ENCODE peak calls at places on chromosome 18, in eight cellular contexts. One of them, this sample, is unnamed.

GRCh38 chr18:72700961-72701710 is 157.0 kb upstream of the CBLN2 start:
- DNase-seq in fibroblast of the aortic adventitia: peak
- DNase-seq in fibroblast of gingiva: peak
- DNase-seq in stimulated activated CD8-positive, alpha-beta memory T cell treated with anti-CD3 and anti-CD28 coated beads, Interleukin-2, amount 100 ng/mL, for 48 hours: no peak
- DNase-seq in NCI-H1092 treated with DMSO at 0.1 percent for 48 hours: peak
- DNase-seq in CD8-positive, alpha-beta T cell: no peak
- DNase-seq in MM.1S: peak
- DNase-seq in ecto neural progenitor cell: no peak
- DNase-seq in this sample: no peak

GRCh38 chr18:47417807-47418206 is 166.3 kb upstream of the SKOR2 start:
- DNase-seq in ecto neural progenitor cell: no peak
- DNase-seq in stimulated activated CD8-positive, alpha-beta memory T cell treated with anti-CD3 and anti-CD28 coated beads, Interleukin-2, amount 100 ng/mL, for 48 hours: no peak
- DNase-seq in fibroblast of the aortic adventitia: peak
- DNase-seq in fibroblast of gingiva: no peak
- DNase-seq in CD8-positive, alpha-beta T cell: no peak
- DNase-seq in MM.1S: no peak
- DNase-seq in NCI-H1092 treated with DMSO at 0.1 percent for 48 hours: no peak
- DNase-seq in this sample: no peak

GRCh38 chr18:31217455-31217854 is 54.8 kb upstream of the DSC1 start:
- DNase-seq in NCI-H1092 treated with DMSO at 0.1 percent for 48 hours: no peak
- DNase-seq in stimulated activated CD8-positive, alpha-beta memory T cell treated with anti-CD3 and anti-CD28 coated beads, Interleukin-2, amount 100 ng/mL, for 48 hours: no peak
- DNase-seq in fibroblast of gingiva: no peak
- DNase-seq in CD8-positive, alpha-beta T cell: no peak
- DNase-seq in MM.1S: no peak
- DNase-seq in ecto neural progenitor cell: no peak
- DNase-seq in fibroblast of the aortic adventitia: no peak
- DNase-seq in this sample: no peak

GRCh38 chr18:7272268-7273049 is 41.6 kb downstream of the LRRC30 start:
- DNase-seq in fibroblast of gingiva: peak
- DNase-seq in CD8-positive, alpha-beta T cell: no peak
- DNase-seq in ecto neural progenitor cell: peak
- DNase-seq in MM.1S: peak
- DNase-seq in fibroblast of the aortic adventitia: peak
- DNase-seq in stimulated activated CD8-positive, alpha-beta memory T cell treated with anti-CD3 and anti-CD28 coated beads, Interleukin-2, amount 100 ng/mL, for 48 hours: no peak
- DNase-seq in NCI-H1092 treated with DMSO at 0.1 percent for 48 hours: peak
- DNase-seq in this sample: no peak

GRCh38 chr18:59837586-59837985 is 62.2 kb upstream of the PMAIP1 start:
- DNase-seq in CD8-positive, alpha-beta T cell: peak
- DNase-seq in MM.1S: peak
- DNase-seq in ecto neural progenitor cell: peak
- DNase-seq in stimulated activated CD8-positive, alpha-beta memory T cell treated with anti-CD3 and anti-CD28 coated beads, Interleukin-2, amount 100 ng/mL, for 48 hours: no peak
- DNase-seq in fibroblast of the aortic adventitia: peak
- DNase-seq in NCI-H1092 treated with DMSO at 0.1 percent for 48 hours: peak
- DNase-seq in fibroblast of gingiva: peak
- DNase-seq in this sample: no peak

GRCh38 chr18:79405781-79406575 is 10.2 kb downstream of the NFATC1 start:
- DNase-seq in MM.1S: no peak
- DNase-seq in ecto neural progenitor cell: no peak
- DNase-seq in fibroblast of the aortic adventitia: no peak
- DNase-seq in fibroblast of gingiva: no peak
- DNase-seq in stimulated activated CD8-positive, alpha-beta memory T cell treated with anti-CD3 and anti-CD28 coated beads, Interleukin-2, amount 100 ng/mL, for 48 hours: peak
- DNase-seq in CD8-positive, alpha-beta T cell: peak
- DNase-seq in NCI-H1092 treated with DMSO at 0.1 percent for 48 hours: no peak
- DNase-seq in this sample: peak

GRCh38 chr18:76429262-76430126 is 65.5 kb downstream of the ZNF516 start:
- DNase-seq in CD8-positive, alpha-beta T cell: no peak
- DNase-seq in stimulated activated CD8-positive, alpha-beta memory T cell treated with anti-CD3 and anti-CD28 coated beads, Interleukin-2, amount 100 ng/mL, for 48 hours: no peak
- DNase-seq in MM.1S: no peak
- DNase-seq in fibroblast of gingiva: no peak
- DNase-seq in fibroblast of the aortic adventitia: no peak
- DNase-seq in NCI-H1092 treated with DMSO at 0.1 percent for 48 hours: no peak
- DNase-seq in ecto neural progenitor cell: no peak
- DNase-seq in this sample: no peak

GRCh38 chr18:57048859-57049258 is 98.0 kb upstream of the BOD1L2 start:
- DNase-seq in ecto neural progenitor cell: no peak
- DNase-seq in CD8-positive, alpha-beta T cell: no peak
- DNase-seq in MM.1S: no peak
- DNase-seq in fibroblast of the aortic adventitia: no peak
- DNase-seq in NCI-H1092 treated with DMSO at 0.1 percent for 48 hours: no peak
- DNase-seq in fibroblast of gingiva: no peak
- DNase-seq in stimulated activated CD8-positive, alpha-beta memory T cell treated with anti-CD3 and anti-CD28 coated beads, Interleukin-2, amount 100 ng/mL, for 48 hours: no peak
- DNase-seq in this sample: no peak

GRCh38 chr18:70384181-70384790 is 95.4 kb downstream of the SOCS6 start:
- DNase-seq in ecto neural progenitor cell: no peak
- DNase-seq in NCI-H1092 treated with DMSO at 0.1 percent for 48 hours: no peak
- DNase-seq in stimulated activated CD8-positive, alpha-beta memory T cell treated with anti-CD3 and anti-CD28 coated beads, Interleukin-2, amount 100 ng/mL, for 48 hours: no peak
- DNase-seq in MM.1S: no peak
- DNase-seq in fibroblast of gingiva: peak
- DNase-seq in fibroblast of the aortic adventitia: peak
- DNase-seq in CD8-positive, alpha-beta T cell: no peak
- DNase-seq in this sample: no peak

GRCh38 chr18:54812885-54813284 is 15.4 kb upstream of the RAB27B start:
- DNase-seq in MM.1S: peak
- DNase-seq in ecto neural progenitor cell: no peak
- DNase-seq in stimulated activated CD8-positive, alpha-beta memory T cell treated with anti-CD3 and anti-CD28 coated beads, Interleukin-2, amount 100 ng/mL, for 48 hours: no peak
- DNase-seq in CD8-positive, alpha-beta T cell: no peak
- DNase-seq in fibroblast of gingiva: no peak
- DNase-seq in NCI-H1092 treated with DMSO at 0.1 percent for 48 hours: no peak
- DNase-seq in fibroblast of the aortic adventitia: no peak
- DNase-seq in this sample: no peak

GRCh38 chr18:69674292-69674877 is 273.3 kb downstream of the CD226 start:
- DNase-seq in ecto neural progenitor cell: no peak
- DNase-seq in fibroblast of gingiva: no peak
- DNase-seq in MM.1S: no peak
- DNase-seq in fibroblast of the aortic adventitia: no peak
- DNase-seq in NCI-H1092 treated with DMSO at 0.1 percent for 48 hours: no peak
- DNase-seq in stimulated activated CD8-positive, alpha-beta memory T cell treated with anti-CD3 and anti-CD28 coated beads, Interleukin-2, amount 100 ng/mL, for 48 hours: no peak
- DNase-seq in CD8-positive, alpha-beta T cell: no peak
- DNase-seq in this sample: no peak